ENCODE peak calls at places on chromosomes 5 and 9, in five cellular contexts. D is frontal cortex; P is left colon; K is stimulated activated naive CD8-positive, alpha-beta T cell treated with anti-CD3 and anti-CD28 coated beads, Interleukin-15, Interleukin-2, amounts not matched to agents 100 U/mL and 50 U/mL, for 24 hours; T is HFFc6. S is an unnamed sample.

GRCh38 chr9:117616436-117616835 is 87.8 kb upstream of the TLR4 start:
- DNase-seq in D (no peak), P (no peak), K (no peak), T (no peak), S (no peak)

GRCh38 chr5:82540301-82540700 is 262.1 kb upstream of the RPS23 start:
- DNase-seq in D (no peak), P (no peak), K (no peak), T (no peak), S (no peak)

GRCh38 chr9:125701351-125701750 is 5.7 kb downstream of the MAPKAP1 start:
- DNase-seq in D (no peak), P (no peak), K (peak), T (peak), S (no peak)

GRCh38 chr5:54450542-54450941 is 5.0 kb upstream of the HSPB3 start:
- DNase-seq in D (no peak), P (no peak), K (no peak), T (no peak), S (no peak)

GRCh38 chr9:8078641-8079140 is 279.1 kb upstream of the DMAC1 start:
- DNase-seq in D (no peak), P (no peak), K (no peak), T (no peak), S (no peak)

GRCh38 chr5:30659417-30659816 is 534.1 kb upstream of the CDH6 start:
- DNase-seq in D (no peak), P (no peak), K (no peak), T (no peak), S (no peak)

GRCh38 chr5:109365653-109366052 is 44.1 kb downstream of the PJA2 start:
- DNase-seq in D (no peak), P (no peak), K (no peak), T (no peak), S (no peak)

GRCh38 chr5:142716963-142717362 is 31.1 kb upstream of the FGF1 start:
- DNase-seq in D (no peak), P (peak), K (peak), T (peak), S (no peak)

GRCh38 chr5:131209175-131209505 is 38.4 kb downstream of the LYRM7 start:
- DNase-seq in D (no peak), P (no peak), K (no peak), T (no peak), S (no peak)

GRCh38 chr9:124017064-124017928 is 5.7 kb downstream of the LHX2 start:
- DNase-seq in D (no peak), P (no peak), K (no peak), T (no peak), S (no peak)

GRCh38 chr5:124365491-124365890 is 380.9 kb downstream of the ZNF608 start:
- DNase-seq in D (no peak), P (no peak), K (no peak), T (no peak), S (no peak)

GRCh38 chr5:164627051-164627450 is 1121.6 kb downstream of the MAT2B start:
- DNase-seq in D (no peak), P (no peak), K (no peak), T (no peak), S (no peak)

S was measured in CMK.